ENCODE peak calls at places on chromosome 4, in four cellular contexts. Y is fibroblast of the aortic adventitia, G is mesothelial cell of epicardium, D is HEK293T. O is an unnamed sample.

GRCh38 chr4:27168783-27169182 is 308.1 kb downstream of the STIM2 start:
- DNase-seq in D (no peak), G (no peak), Y (no peak), O (no peak)

GRCh38 chr4:107279729-107280128 is 243.6 kb upstream of the DKK2 start:
- DNase-seq in D (no peak), G (no peak), Y (peak; percentile 40), O (no peak)

GRCh38 chr4:138275216-138275615 is 33.1 kb upstream of the SLC7A11 start:
- DNase-seq in D (no peak), Y (no peak), G (no peak), O (no peak)

GRCh38 chr4:185305979-185306442 is 89.7 kb downstream of the LRP2BP start:
- DNase-seq in G (no peak), D (no peak), Y (peak; percentile 90), O (peak; percentile 96)

GRCh38 chr4:184384056-184384809 is 90.1 kb downstream of the IRF2 start:
- DNase-seq in G (no peak), Y (peak; percentile 98), D (no peak), O (peak; percentile 68)

GRCh38 chr4:36064147-36064546 is 180.2 kb downstream of the ARAP2 start:
- DNase-seq in Y (no peak), D (no peak), G (no peak), O (no peak)

GRCh38 chr4:168707205-168707604 is 210.4 kb downstream of the PALLD start:
- DNase-seq in D (no peak), Y (peak; percentile 28), G (no peak), O (no peak)

GRCh38 chr4:7043521-7044414 is 596 bp downstream of the TADA2B start:
- DNase-seq in G (no peak), D (no peak), Y (peak; percentile 37), O (no peak)

GRCh38 chr4:82428526-82428968 is 1.7 kb downstream of the HNRNPDL start:
- DNase-seq in G (no peak), Y (no peak), D (no peak), O (no peak)

GRCh38 chr4:141713771-141714445 is 77.5 kb downstream of the IL15 start:
- DNase-seq in G (no peak), D (no peak), Y (peak; percentile 55), O (no peak)

GRCh38 chr4:104235966-104236365 is 258.7 kb downstream of the CXXC4 start:
- DNase-seq in Y (no peak), D (no peak), G (no peak), O (no peak)

GRCh38 chr4:8739820-8740665 is 131.6 kb downstream of the HMX1 start:
- DNase-seq in Y (no peak), D (no peak), G (peak; percentile 14), O (no peak)

GRCh38 chr4:2949782-2950125 is 13.5 kb downstream of the NOP14 start:
- DNase-seq in D (no peak), Y (no peak), G (no peak), O (no peak)

GRCh38 chr4:89196745-89197144 is 85.4 kb downstream of the TIGD2 start:
- DNase-seq in D (no peak), Y (peak; percentile 67), G (no peak), O (no peak)

GRCh38 chr4:13537011-13537831 is 7.1 kb downstream of the NKX3-2 start:
- DNase-seq in Y (no peak), G (no peak), D (no peak), O (no peak)

GRCh38 chr4:17336524-17336941 is 175.4 kb downstream of the QDPR start:
- DNase-seq in G (no peak), Y (no peak), D (no peak), O (no peak)